ENCODE peak calls at places on chromosome 10, in six cellular contexts. K is PC-9, G is PC-3, S is hepatocyte, I is IMR-90, M is neural progenitor cell. U is an unnamed sample.

GRCh38 chr10:132986978-132987377 is 44.6 kb upstream of the CFAP46 start:
- DNase-seq in K (no peak), S (no peak), G (no peak), I (no peak), M (no peak), U (no peak)

GRCh38 chr10:94006591-94007550 is 13.1 kb downstream of the PLCE1 start:
- DNase-seq in S (peak; percentile 76), G (peak; percentile 94), I (peak; percentile 78), K (peak; percentile 93), M (no peak), U (peak; percentile 87)

GRCh38 chr10:123140164-123140982 is 4.6 kb downstream of the HMX3 start:
- DNase-seq in I (no peak), G (no peak), K (no peak), S (no peak), M (peak; percentile 82), U (no peak)

GRCh38 chr10:74213571-74214162 is 62.6 kb downstream of the ADK start:
- DNase-seq in I (peak; percentile 51), K (peak; percentile 52), G (peak; percentile 95), S (peak; percentile 18), M (no peak), U (peak; percentile 61)

GRCh38 chr10:659710-660141 is 29.7 kb downstream of the DIP2C start:
- DNase-seq in G (no peak), M (no peak), I (peak; percentile 87), K (no peak), S (peak; percentile 12), U (peak; percentile 88)

GRCh38 chr10:47222461-47222860 is 77.5 kb upstream of the GDF10 start:
- DNase-seq in K (no peak), G (no peak), M (no peak), I (no peak), S (no peak), U (no peak)

GRCh38 chr10:92552310-92552709 is 21.6 kb downstream of the IDE start:
- DNase-seq in S (no peak), I (no peak), G (no peak), M (no peak), K (no peak), U (no peak)

GRCh38 chr10:124728071-124728829 is 15.9 kb downstream of the FAM53B start:
- DNase-seq in S (no peak), M (no peak), K (no peak), G (no peak), I (peak; percentile 46), U (peak; percentile 63)

GRCh38 chr10:120161116-120161515 is 268.6 kb downstream of the SEC23IP start:
- DNase-seq in G (no peak), M (no peak), S (no peak), I (no peak), K (no peak), U (peak; percentile 3)

GRCh38 chr10:117924820-117925219 is 121.9 kb downstream of the RAB11FIP2 start:
- DNase-seq in M (no peak), K (no peak), S (no peak), I (no peak), G (no peak), U (no peak)

GRCh38 chr10:93512565-93512964 is 16.2 kb downstream of the CEP55 start:
- DNase-seq in G (peak; percentile 32), I (peak; percentile 91), S (no peak), K (no peak), M (no peak), U (peak; percentile 81)

GRCh38 chr10:72689660-72690059 is 2.3 kb upstream of the MCU start:
- DNase-seq in S (no peak), K (no peak), I (no peak), G (no peak), M (no peak), U (no peak)

GRCh38 chr10:42926831-42927230 is 144.2 kb downstream of the BMS1 start:
- DNase-seq in M (peak; percentile 76), S (peak; percentile 47), I (no peak), G (no peak), K (no peak), U (peak; percentile 65)

GRCh38 chr10:43212043-43212721 is 54.7 kb downstream of the RASGEF1A start:
- DNase-seq in K (no peak), I (no peak), G (no peak), S (no peak), M (no peak), U (no peak)

GRCh38 chr10:17026686-17027485 is 102.7 kb downstream of the CUBN start:
- DNase-seq in G (peak; percentile 72), M (no peak), S (no peak), K (no peak), I (peak; percentile 32), U (peak; percentile 79)

GRCh38 chr10:86970887-86971145 is 2.5 kb downstream of the ADIRF start:
- DNase-seq in M (peak; percentile 79), K (no peak), G (no peak), I (no peak), S (no peak), U (no peak)
- H3K4me3 ChIP-seq in M (peak overlapping the region; percentile 50), K (peak overlapping the region; percentile 81), G (peak overlapping the region; percentile 71), I (peak overlapping the region; percentile 75), S (peak overlapping the region; percentile 43), U (peak overlapping the region; percentile 94)

GRCh38 chr10:60125928-60126327 is 219.6 kb upstream of the CCDC6 start:
- DNase-seq in G (no peak), M (no peak), K (no peak), S (no peak), I (no peak), U (no peak)

GRCh38 chr10:60122190-60122589 is 215.8 kb upstream of the CCDC6 start:
- DNase-seq in I (no peak), S (no peak), M (no peak), K (no peak), G (no peak), U (no peak)

GRCh38 chr10:60123172-60123571 is 216.8 kb upstream of the CCDC6 start:
- DNase-seq in S (no peak), I (peak; percentile 76), K (peak; percentile 74), G (peak; percentile 99), M (no peak), U (peak; percentile 91)

GRCh38 chr10:60124536-60124935 is 218.2 kb upstream of the CCDC6 start:
- DNase-seq in I (no peak), G (no peak), S (no peak), M (no peak), K (no peak), U (no peak)

DNA sequence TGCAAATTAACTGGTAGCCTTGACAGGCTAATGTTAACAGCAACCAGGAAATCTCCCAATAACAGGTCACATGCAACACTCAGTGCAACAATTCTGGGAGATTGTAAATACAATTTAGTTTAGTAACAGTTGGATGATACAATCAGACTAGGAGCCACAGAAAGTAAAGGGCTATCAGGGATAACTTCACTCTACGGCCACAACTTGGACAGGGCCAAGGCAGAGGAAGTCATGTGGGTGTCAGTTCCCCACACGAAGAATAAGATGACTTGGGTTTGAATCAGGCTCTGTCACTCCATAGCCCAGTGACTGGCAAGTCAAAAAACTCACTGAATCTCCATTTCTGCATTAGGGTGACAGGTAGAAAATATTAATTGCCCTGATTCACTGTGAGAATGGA is 217.3 kb upstream of the CCDC6 start:
- DNase-seq in G (peak; percentile 55), S (no peak), M (no peak), I (peak; percentile 2), K (no peak), U (peak; percentile 47)
- H2AFZ ChIP-seq in G (peak overlapping the region; percentile 6), S (no peak overlapping the region), M (no peak overlapping the region), I (no peak overlapping the region), K (peak overlapping the region; percentile 11), U (peak overlapping the region; percentile 17)

GRCh38 chr10:71259815-71260501 is 47.6 kb downstream of the UNC5B start:
- DNase-seq in I (no peak), M (no peak), G (no peak), S (no peak), K (no peak), U (peak; percentile 58)
- H3K27ac ChIP-seq in I (peak overlapping the region; percentile 77), M (no peak overlapping the region), G (no peak overlapping the region), S (peak overlapping the region; percentile 86), K (no peak overlapping the region), U (peak overlapping the region; percentile 88)

DNA sequence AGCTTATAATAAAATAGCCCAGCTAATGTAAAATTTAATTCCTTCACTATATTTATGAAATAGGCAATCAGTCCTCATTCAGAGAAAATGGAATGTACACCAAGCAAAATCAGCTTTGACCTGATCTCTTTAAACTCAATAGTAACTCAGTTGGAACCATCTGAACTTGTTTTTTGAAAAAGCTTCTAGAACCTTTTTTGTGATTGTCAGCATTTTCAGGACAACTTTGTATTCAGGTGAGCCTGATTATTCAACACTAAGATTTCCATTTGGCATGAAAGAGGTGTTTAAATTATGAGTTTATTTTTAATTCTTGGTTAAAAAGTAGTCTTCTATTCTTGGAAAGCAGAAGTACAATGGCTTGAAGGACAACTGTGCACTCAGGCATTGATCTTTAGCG is 89.5 kb downstream of the FRMD4A start:
- DNase-seq in K (no peak), M (no peak), I (no peak), S (no peak), G (no peak), U (no peak)
- H3K4me3 ChIP-seq in K (no peak overlapping the region), M (no peak overlapping the region), I (no peak overlapping the region), S (no peak overlapping the region), G (no peak overlapping the region), U (no peak overlapping the region)

GRCh38 chr10:121596668-121597503 is 1.4 kb downstream of the FGFR2 start:
- DNase-seq in M (peak; percentile 91), S (peak; percentile 85), K (no peak), G (no peak), I (no peak), U (peak; percentile 40)
- H2AFZ ChIP-seq in M (no peak overlapping the region), S (peak overlapping the region; percentile 38), K (no peak overlapping the region), G (no peak overlapping the region), I (no peak overlapping the region), U (peak overlapping the region; percentile 42)

DNA sequence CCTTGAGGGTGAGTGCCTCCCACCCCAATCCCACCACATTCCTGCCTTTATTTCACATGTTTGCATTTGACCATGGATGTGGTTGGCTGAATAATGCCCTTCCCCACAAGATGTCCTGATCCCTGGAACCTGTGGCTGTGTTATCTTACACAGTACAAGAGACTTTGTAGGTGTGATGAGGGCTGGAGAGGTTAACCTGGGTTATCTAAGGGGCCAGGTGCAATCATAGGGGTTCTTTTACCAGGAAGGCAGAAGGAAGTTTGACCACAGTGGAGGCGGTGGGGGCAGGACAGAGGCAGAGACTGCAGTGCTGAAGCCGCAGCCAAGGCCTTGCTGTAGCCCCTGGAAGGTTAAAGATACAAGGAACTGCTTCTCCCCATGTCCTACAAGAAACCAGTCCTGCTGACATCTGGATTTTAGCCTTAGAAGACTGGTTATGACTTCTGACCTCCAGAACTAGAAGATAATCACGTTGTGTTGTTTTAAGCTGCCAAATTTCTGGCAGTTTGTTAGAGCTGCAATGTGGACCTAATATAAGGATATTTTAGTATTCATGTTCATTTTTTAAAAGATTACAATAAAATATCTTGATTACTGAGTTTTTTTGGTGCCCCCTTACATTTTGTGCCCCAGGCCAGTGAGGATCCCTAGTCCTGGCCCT is 136.6 kb downstream of the ARHGAP22 start:
- DNase-seq in M (no peak), I (no peak), G (no peak), S (no peak), K (no peak), U (no peak)
- H3K27ac ChIP-seq in M (no peak overlapping the region), I (no peak overlapping the region), G (no peak overlapping the region), S (no peak overlapping the region), K (no peak overlapping the region), U (no peak overlapping the region)

GRCh38 chr10:70500812-70501301 is 22.3 kb downstream of the PALD1 start:
- DNase-seq in I (no peak), K (no peak), S (no peak), M (no peak), G (no peak), U (no peak)
- H3K4me3 ChIP-seq in I (no peak overlapping the region), K (no peak overlapping the region), S (no peak overlapping the region), M (no peak overlapping the region), G (no peak overlapping the region), U (no peak overlapping the region)

GRCh38 chr10:10665750-10666149 is 351.9 kb upstream of the CELF2 start:
- DNase-seq in I (no peak), K (no peak), M (no peak), G (no peak), S (no peak), U (no peak)
- H2AFZ ChIP-seq in I (no peak overlapping the region), K (no peak overlapping the region), M (peak overlapping the region; percentile 0), G (no peak overlapping the region), S (no peak overlapping the region), U (no peak overlapping the region)